ENCODE peak calls at places on chromosome 12, in five cellular contexts. S, M, P, O and V are unnamed samples.

GRCh38 chr12:82686223-82687019 is at the start of gene TMTC2:
- DNase-seq in S (peak), M (peak), P (peak), O (peak), V (peak)

GRCh38 chr12:101782544-101782855 is 43.2 kb upstream of the SYCP3 start:
- DNase-seq in S (peak), M (peak), P (no peak), O (peak), V (no peak)

GRCh38 chr12:85155791-85156190 is 119.6 kb downstream of the LRRIQ1 start:
- DNase-seq in S (no peak), M (peak), P (peak), O (peak), V (no peak)

GRCh38 chr12:26648584-26648983 is 184.4 kb downstream of the ITPR2 start:
- DNase-seq in S (peak), M (peak), P (peak), O (peak), V (no peak)

GRCh38 chr12:64679487-64679983 is 69.2 kb downstream of the RASSF3 start:
- DNase-seq in S (no peak), M (peak), P (peak), O (peak), V (no peak)

GRCh38 chr12:57242329-57242690 is 8.7 kb downstream of the STAC3 start:
- DNase-seq in S (no peak), M (no peak), P (no peak), O (no peak), V (no peak)

GRCh38 chr12:57236224-57236924 is 6.9 kb downstream of the SHMT2 start:
- DNase-seq in S (no peak), M (no peak), P (no peak), O (no peak), V (no peak)

GRCh38 chr12:113162102-113163029 is 12.8 kb downstream of the CFAP73 start:
- DNase-seq in S (no peak), M (peak), P (no peak), O (peak), V (no peak)

GRCh38 chr12:3205742-3206519 is 128.8 kb downstream of the TSPAN9 start:
- DNase-seq in S (no peak), M (peak), P (no peak), O (no peak), V (no peak)

GRCh38 chr12:106049546-106049945 is 89.2 kb downstream of the NUAK1 start:
- DNase-seq in S (no peak), M (no peak), P (no peak), O (no peak), V (no peak)

GRCh38 chr12:74349925-74350324 is 187.7 kb upstream of the ATXN7L3B start:
- DNase-seq in S (no peak), M (peak), P (peak), O (peak), V (no peak)

GRCh38 chr12:109308534-109309440 is at the start of gene FOXN4:
- DNase-seq in S (no peak), M (no peak), P (no peak), O (no peak), V (no peak)

GRCh38 chr12:26106347-26106746 is 18.5 kb downstream of the BHLHE41 start:
- DNase-seq in S (no peak), M (no peak), P (no peak), O (no peak), V (no peak)

GRCh38 chr12:26642361-26642760 is 190.6 kb downstream of the ITPR2 start:
- DNase-seq in S (no peak), M (peak), P (peak), O (no peak), V (no peak)

GRCh38 chr12:130161261-130162231 is 718 bp upstream of the FZD10 start:
- DNase-seq in S (no peak), M (peak), P (no peak), O (peak), V (no peak)

GRCh38 chr12:31035226-31035625 is 38.4 kb upstream of the DDX11 start:
- DNase-seq in S (no peak), M (peak), P (no peak), O (peak), V (no peak)

GRCh38 chr12:9064201-9064814 is 51.4 kb downstream of the A2M start:
- DNase-seq in S (no peak), M (peak), P (peak), O (peak), V (no peak)

GRCh38 chr12:3962661-3963483 is 89.7 kb upstream of the PARP11 start:
- DNase-seq in S (no peak), M (no peak), P (no peak), O (no peak), V (no peak)

GRCh38 chr12:6062427-6063378 is 61.8 kb downstream of the VWF start:
- DNase-seq in S (no peak), M (peak), P (peak), O (no peak), V (no peak)

GRCh38 chr12:104376650-104377506 is 73.3 kb downstream of the EID3 start:
- DNase-seq in S (peak), M (peak), P (no peak), O (peak), V (no peak)

GRCh38 chr12:68331500-68331868 is 678 bp downstream of the MDM1 start:
- DNase-seq in S (no peak), M (no peak), P (no peak), O (no peak), V (no peak)

GRCh38 chr12:79156846-79157463 is 292.4 kb downstream of the SYT1 start:
- DNase-seq in S (no peak), M (no peak), P (no peak), O (no peak), V (no peak)

GRCh38 chr12:111788178-111788654 is 21.5 kb downstream of the ALDH2 start:
- DNase-seq in S (no peak), M (no peak), P (peak), O (no peak), V (no peak)

GRCh38 chr12:97502600-97502999 is 40.0 kb downstream of the RMST start:
- DNase-seq in S (no peak), M (no peak), P (no peak), O (no peak), V (no peak)

GRCh38 chr12:64352181-64352580 is 38.4 kb downstream of the C12orf56 start:
- DNase-seq in S (no peak), M (no peak), P (no peak), O (no peak), V (no peak)

GRCh38 chr12:108772247-108772646 is 40.9 kb upstream of the CORO1C start:
- DNase-seq in S (no peak), M (no peak), P (no peak), O (no peak), V (no peak)

GRCh38 chr12:113208041-113208934 is 13.0 kb upstream of the TPCN1 start:
- DNase-seq in S (peak), M (peak), P (no peak), O (no peak), V (no peak)

GRCh38 chr12:29396774-29397173 is 15.8 kb upstream of the ERGIC2 start:
- DNase-seq in S (peak), M (peak), P (peak), O (peak), V (no peak)

GRCh38 chr12:108237272-108237671 is 101.8 kb downstream of the CMKLR1 start:
- DNase-seq in S (no peak), M (no peak), P (no peak), O (no peak), V (no peak)

GRCh38 chr12:10069099-10069498 is 29.7 kb downstream of the CLEC1A start:
- DNase-seq in S (peak), M (peak), P (no peak), O (peak), V (no peak)

GRCh38 chr12:64682572-64683277 is 72.4 kb downstream of the RASSF3 start:
- DNase-seq in S (no peak), M (peak), P (peak), O (peak), V (no peak)

GRCh38 chr12:52189376-52190174 is 2.2 kb downstream of the KRT80 start:
- DNase-seq in S (peak), M (peak), P (peak), O (peak), V (no peak)
- TF ChIP-seq CTCF in S (no peak), M (no peak), P (no peak), O (no peak), V (no peak)

DNA sequence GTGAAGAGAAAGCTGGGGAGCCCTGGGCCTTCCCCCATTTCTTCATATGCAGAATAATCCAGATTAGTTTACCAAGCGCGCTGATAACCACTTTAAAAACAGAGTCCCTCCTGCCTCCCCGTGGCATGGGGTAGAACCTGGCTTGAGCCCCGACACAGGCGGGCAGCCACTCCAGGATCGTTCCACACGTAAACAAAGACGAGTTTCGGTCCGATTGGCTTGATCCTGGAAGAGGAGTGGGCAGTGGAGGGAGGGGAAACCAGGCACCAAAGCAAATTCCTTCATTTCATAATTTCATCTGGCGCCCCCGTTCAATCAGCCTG is 909 bp upstream of the GPRC5A start:
- DNase-seq in S (no peak), M (no peak), P (no peak), O (no peak), V (no peak)
- TF ChIP-seq CTCF in S (no peak), M (no peak), P (no peak), O (no peak), V (no peak)

GRCh38 chr12:62191747-62192485 is 68.3 kb upstream of the USP15 start:
- DNase-seq in S (peak), M (peak), P (peak), O (peak), V (no peak)
- TF ChIP-seq CTCF in S (no peak), M (no peak), P (no peak), O (no peak), V (no peak)

DNA sequence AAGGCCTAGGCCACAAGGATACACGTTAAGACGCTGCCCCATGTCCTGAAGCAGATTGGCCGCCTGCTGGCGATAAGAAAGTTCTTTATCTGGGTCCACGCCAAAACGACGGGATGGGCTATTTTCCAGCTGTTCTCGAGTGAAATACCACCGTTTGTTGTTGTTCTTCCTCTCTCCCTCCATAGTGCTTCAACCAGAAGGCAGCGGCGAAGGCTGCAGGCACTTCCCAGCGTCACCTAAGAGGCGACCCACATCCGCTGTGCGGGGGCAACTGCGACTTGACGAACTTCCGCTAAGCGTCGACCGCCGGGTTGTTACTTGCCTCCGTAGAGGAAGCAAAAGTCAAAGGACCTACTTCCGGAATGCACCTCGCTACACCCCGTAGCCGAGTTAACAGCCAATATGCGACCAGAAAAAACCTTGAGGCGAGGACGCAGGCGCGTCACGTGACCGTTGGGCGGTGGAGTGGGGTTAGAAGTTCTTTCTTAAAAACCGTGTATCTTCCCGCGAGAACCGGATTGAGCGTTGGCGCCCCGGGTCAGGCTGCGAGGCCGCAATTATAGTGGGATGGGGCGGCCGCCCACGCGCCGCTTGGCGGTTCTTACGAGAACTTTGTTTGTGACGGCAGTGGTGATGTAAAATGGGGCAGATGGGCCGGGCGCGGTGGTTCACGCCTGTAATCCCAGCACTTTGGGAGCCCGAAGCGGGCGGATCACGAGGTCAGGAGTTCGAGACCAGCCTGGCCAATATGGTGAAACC is at the start of gene CCNT1:
- DNase-seq in S (peak), M (peak), P (peak), O (peak), V (peak)
- TF ChIP-seq CTCF in S (peak), M (peak), P (peak), O (no peak), V (peak)

GRCh38 chr12:124461241-124461673 is 106.2 kb downstream of the NCOR2 start:
- DNase-seq in S (no peak), M (no peak), P (no peak), O (no peak), V (no peak)
- TF ChIP-seq CTCF in S (no peak), M (no peak), P (no peak), O (no peak), V (no peak)

DNA sequence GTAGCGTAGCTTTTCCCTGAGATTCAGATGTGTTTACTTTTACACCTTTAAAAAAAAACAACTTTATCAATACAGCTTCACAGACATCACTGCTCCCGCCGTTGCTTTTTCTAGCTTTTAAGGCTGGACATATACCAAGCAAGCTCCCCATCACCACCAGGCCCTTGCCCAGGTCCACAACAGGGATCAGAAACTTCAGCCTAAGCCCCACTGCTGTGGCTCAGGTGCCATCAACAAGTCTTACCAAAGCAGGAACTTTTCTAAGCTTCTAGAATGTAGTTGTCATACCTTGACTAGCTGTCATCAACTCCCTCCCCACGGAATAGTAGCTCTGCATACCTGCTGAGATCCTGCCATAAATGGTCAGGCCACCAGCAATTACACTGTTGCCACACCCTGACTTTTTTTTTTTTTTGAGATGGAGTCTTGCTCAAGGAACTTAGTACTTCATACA is 20.0 kb upstream of the ADIPOR2 start:
- DNase-seq in S (no peak), M (no peak), P (no peak), O (no peak), V (no peak)
- TF ChIP-seq CTCF in S (no peak), M (no peak), P (no peak), O (no peak), V (no peak)

GRCh38 chr12:120254809-120255208 is 10.7 kb downstream of the PXN start:
- DNase-seq in S (no peak), M (no peak), P (no peak), O (no peak), V (no peak)
- TF ChIP-seq CTCF in S (no peak), M (no peak), P (no peak), O (no peak), V (no peak)

GRCh38 chr12:114631242-114631641 is 52.7 kb downstream of the TBX3 start:
- DNase-seq in S (no peak), M (no peak), P (no peak), O (no peak), V (no peak)

GRCh38 chr12:114638790-114639435 is 45.1 kb downstream of the TBX3 start:
- DNase-seq in S (no peak), M (no peak), P (no peak), O (no peak), V (no peak)

GRCh38 chr12:114636723-114637480 is 47.1 kb downstream of the TBX3 start:
- DNase-seq in S (peak), M (no peak), P (peak), O (no peak), V (no peak)
- TF ChIP-seq CTCF in S (peak), M (peak), P (peak), O (peak), V (no peak)

GRCh38 chr12:75560167-75560566 is 48.8 kb upstream of the KRR1 start:
- DNase-seq in S (peak), M (peak), P (peak), O (peak), V (no peak)
- TF ChIP-seq CTCF in S (peak), M (peak), P (peak), O (peak), V (no peak)